ENCODE peak calls at places on chromosomes 16 and 17, in five cellular contexts. H is K562, G is HepG2, V is H1, J is GM12878. Y is an unnamed sample.
A peak's percentile ranks its signal among the peaks of the same experiment; 100 is the strongest.

GRCh38 chr17:5826384-5826783 is 242.1 kb upstream of the NLRP1 start:
- DNase-seq in H (no peak), V (no peak), G (no peak), J (no peak), Y (no peak)

GRCh38 chr17:64418506-64419339 is 28.1 kb upstream of the PECAM1 start:
- DNase-seq in H (peak; percentile 65), G (peak; percentile 67), J (no peak), V (no peak), Y (peak; percentile 76)

GRCh38 chr16:65816556-65816955 is 549.9 kb upstream of the CDH5 start:
- DNase-seq in H (no peak), G (no peak), V (no peak), J (no peak), Y (no peak)

GRCh38 chr16:3444032-3444388 is 530 bp downstream of the NAA60 start:
- DNase-seq in G (peak; percentile 72), V (no peak), J (no peak), H (no peak), Y (peak; percentile 62)

GRCh38 chr16:66366433-66367299 is at the start of gene CDH5:
- DNase-seq in G (no peak), V (no peak), J (no peak), H (no peak), Y (no peak)

GRCh38 chr17:56785997-56786680 is 47.6 kb downstream of the C17orf67 start:
- DNase-seq in G (no peak), J (no peak), V (no peak), H (no peak), Y (no peak)

GRCh38 chr16:85625053-85625452 is 11.9 kb downstream of the GSE1 start:
- DNase-seq in V (no peak), J (no peak), G (no peak), H (no peak), Y (no peak)

GRCh38 chr17:59330314-59330942 is 1.0 kb upstream of the YPEL2 start:
- DNase-seq in G (peak; percentile 88), H (no peak), J (no peak), V (no peak), Y (peak; percentile 40)

GRCh38 chr16:22005746-22006145 is 2.2 kb upstream of the MOSMO start:
- DNase-seq in J (no peak), V (no peak), H (no peak), G (no peak), Y (no peak)

GRCh38 chr16:22006636-22007035 is 1.3 kb upstream of the MOSMO start:
- DNase-seq in H (no peak), J (no peak), V (no peak), G (no peak), Y (no peak)

GRCh38 chr16:22001591-22001990 is 675 bp upstream of the PDZD9 start:
- DNase-seq in G (no peak), J (no peak), H (no peak), V (no peak), Y (no peak)

GRCh38 chr16:22003195-22003594 is 2.3 kb upstream of the PDZD9 start:
- DNase-seq in V (no peak), J (no peak), G (no peak), H (no peak), Y (no peak)

DNA sequence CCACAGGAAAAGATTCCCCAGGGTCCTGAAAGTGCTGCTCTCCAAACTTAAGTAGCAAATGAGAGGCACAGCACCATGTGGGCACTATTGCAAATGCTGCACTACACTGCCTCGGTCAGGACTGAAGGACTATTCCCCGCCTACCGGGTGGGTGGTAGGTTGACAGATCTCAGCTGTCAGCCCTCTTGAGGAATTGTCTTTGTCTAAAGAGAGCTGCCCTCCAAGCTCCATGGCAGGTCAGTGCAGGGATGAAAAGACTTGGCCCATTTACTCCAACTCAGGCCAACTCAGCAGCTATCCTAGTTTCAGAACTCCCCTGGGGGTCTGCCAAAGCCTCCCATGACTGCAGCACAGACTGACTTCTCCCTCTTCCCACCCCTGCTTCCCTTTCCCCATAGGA is 3.4 kb upstream of the PDZD9 start:
- DNase-seq in H (no peak), G (no peak), V (no peak), J (no peak), Y (no peak)
- TF ChIP-seq CREB1 in H (no peak), G (no peak), V (no peak), J (no peak), Y (no peak)

GRCh38 chr17:81905993-81906392 is 4.0 kb downstream of the NPB start:
- DNase-seq in G (no peak), H (no peak), V (no peak), J (no peak), Y (no peak)
- H3K27ac ChIP-seq in G (no peak overlapping the region), H (no peak overlapping the region), V (no peak overlapping the region), J (no peak overlapping the region), Y (no peak overlapping the region)

GRCh38 chr16:60073376-60073775 is 1339.3 kb upstream of the GOT2 start:
- DNase-seq in J (no peak), V (no peak), G (no peak), H (no peak), Y (no peak)

GRCh38 chr16:60074378-60074777 is 1340.3 kb upstream of the GOT2 start:
- DNase-seq in G (no peak), J (no peak), V (no peak), H (no peak), Y (no peak)

GRCh38 chr16:60077791-60078280 is 1343.7 kb upstream of the GOT2 start:
- DNase-seq in V (no peak), H (no peak), J (no peak), G (no peak), Y (no peak)
- H3K4me1 ChIP-seq in V (peaks cover 2% of the 10 kb centered on the region), H (no peaks in the 10 kb centered on the region), J (no peaks in the 10 kb centered on the region), G (no peaks in the 10 kb centered on the region), Y (peaks cover 13% of the 10 kb centered on the region)

DNA sequence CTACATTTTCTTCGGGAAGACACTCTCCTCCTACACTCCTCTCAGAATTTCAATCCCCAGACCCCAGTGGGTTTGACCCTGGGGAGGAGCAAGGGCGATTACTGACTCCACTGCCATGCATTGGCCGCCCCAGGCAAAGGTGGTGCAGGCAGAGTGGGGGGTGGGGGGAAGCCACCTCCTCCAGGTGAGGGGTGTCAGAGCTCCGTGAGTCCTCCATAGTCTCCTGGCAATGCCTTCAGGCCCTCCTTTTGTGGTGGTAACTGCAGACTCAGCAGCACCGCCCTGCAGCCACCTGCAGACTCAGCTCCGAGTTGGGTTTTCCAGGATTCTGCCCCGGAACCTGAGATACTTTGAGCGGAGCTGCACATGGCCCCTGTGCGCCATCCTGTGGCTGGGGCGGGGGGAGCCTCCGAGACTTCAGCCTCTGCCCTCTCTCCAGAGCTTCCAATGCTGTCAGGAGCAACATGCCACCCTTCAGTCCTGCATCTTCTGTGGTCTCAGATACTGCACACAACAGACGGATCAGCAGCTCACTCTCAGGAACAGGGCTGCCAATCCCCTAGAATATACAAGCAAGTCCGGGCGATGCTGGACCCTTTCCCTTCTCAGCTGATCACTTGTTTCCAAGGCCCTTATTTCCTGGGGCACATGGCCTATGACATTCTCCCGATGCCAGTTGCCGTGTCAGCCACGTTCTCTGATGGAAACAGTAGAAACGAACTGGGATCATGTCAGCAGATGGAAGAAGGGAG is 2.4 kb upstream of the SLC47A2 start:
- DNase-seq in J (no peak), V (no peak), H (peak; percentile 28), G (peak; percentile 38), Y (peak; percentile 78)
- TF ChIP-seq CREB1 in J (no peak), V (no peak), H (no peak), G (no peak), Y (no peak)

DNA sequence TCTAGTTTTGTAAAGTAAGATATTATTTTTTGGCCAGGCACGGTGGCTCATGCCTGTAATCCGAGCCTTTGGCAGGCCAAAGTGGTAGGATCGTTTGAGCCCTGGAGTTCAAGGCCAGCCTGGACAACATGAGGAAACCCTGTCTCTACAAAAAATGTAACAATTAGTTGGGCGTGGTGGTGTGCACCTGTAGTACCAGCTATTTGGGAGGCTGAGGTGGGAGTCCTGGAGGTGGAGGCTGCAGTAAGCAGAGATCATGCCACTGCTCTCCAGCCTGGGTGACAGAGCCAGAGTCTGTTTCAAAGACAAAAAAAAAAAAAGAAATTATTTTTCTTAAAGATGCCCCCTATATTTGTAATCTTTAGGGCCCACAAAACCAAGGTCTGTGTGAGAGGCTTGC is 16.0 kb upstream of the RHOT1 start:
- DNase-seq in H (no peak), G (no peak), V (no peak), J (no peak), Y (no peak)
- H3K27ac ChIP-seq in H (no peak overlapping the region), G (no peak overlapping the region), V (no peak overlapping the region), J (peak overlapping the region; percentile 95), Y (no peak overlapping the region)

GRCh38 chr17:39625198-39625769 is 1.5 kb upstream of the PPP1R1B start:
- DNase-seq in V (no peak), G (no peak), J (no peak), H (no peak), Y (no peak)

GRCh38 chr17:39627170-39627716 is 491 bp downstream of the PPP1R1B start:
- DNase-seq in V (no peak), J (no peak), H (no peak), G (no peak), Y (no peak)

GRCh38 chr17:39627717-39628516 is 1.2 kb downstream of the PPP1R1B start:
- DNase-seq in J (no peak), G (no peak), H (no peak), V (no peak), Y (peak; percentile 38)

GRCh38 chr17:39626171-39626670 is 531 bp upstream of the PPP1R1B start:
- DNase-seq in H (no peak), V (no peak), G (no peak), J (no peak), Y (no peak)

DNA sequence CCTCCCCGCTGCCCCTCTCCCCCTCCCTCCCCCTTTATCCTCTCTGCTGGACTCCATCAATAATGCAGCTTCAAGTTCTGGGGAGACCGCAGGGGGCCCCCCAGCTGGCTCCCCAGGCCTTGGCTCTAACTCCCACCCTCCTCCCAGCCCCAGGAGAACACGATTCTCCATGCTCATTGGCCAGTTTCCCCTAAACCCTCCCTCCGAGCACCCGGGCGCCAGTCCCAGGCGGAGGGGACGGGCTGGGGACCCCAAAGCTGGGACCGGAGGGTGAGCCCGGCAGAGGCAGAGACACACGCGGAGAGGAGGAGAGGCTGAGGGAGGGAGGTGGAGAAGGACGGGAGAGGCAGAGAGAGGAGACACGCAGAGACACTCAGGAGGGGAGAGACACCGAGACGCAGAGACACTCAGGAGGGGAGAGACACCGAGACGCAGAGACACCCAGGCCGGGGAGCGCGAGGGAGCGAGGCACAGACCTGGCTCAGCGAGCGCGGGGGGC is at the start of gene PPP1R1B:
- DNase-seq in J (no peak), H (no peak), G (no peak), V (no peak), Y (peak; percentile 74)
- H3K4me1 ChIP-seq in J (peaks cover 5% of the 10 kb centered on the region), H (peaks cover 3% of the 10 kb centered on the region), G (peaks cover 77% of the 10 kb centered on the region), V (peaks cover 47% of the 10 kb centered on the region), Y (peaks cover 47% of the 10 kb centered on the region)

GRCh38 chr16:53992057-53992378 is 288.1 kb downstream of the FTO start:
- DNase-seq in H (no peak), J (no peak), V (no peak), G (no peak), Y (no peak)
- TF ChIP-seq CREB1 in H (no peak), J (no peak), V (no peak), G (no peak), Y (no peak)

GRCh38 chr17:47694018-47694817 is at the start of gene TBKBP1:
- DNase-seq in G (peak; percentile 41), V (peak; percentile 63), J (no peak), H (peak; percentile 74), Y (peak; percentile 92)
- H3K27ac ChIP-seq in G (peak within 1 kb of the TSS; percentile 10), V (peak within 1 kb of the TSS; percentile 67), J (no peak within 1 kb of the TSS), H (peak within 1 kb of the TSS; percentile 65), Y (peak within 1 kb of the TSS; percentile 84)

Y was measured in GM23338.